ENCODE peak calls at places on chromosomes 5 and 9, in seven cellular contexts. E, J, G, R, Q, H and P are unnamed samples.

GRCh38 chr5:180950291-180950949 is 38.2 kb upstream of the BTNL3 start:
- DNase-seq in J (no peak), G (no peak), Q (peak; percentile 22), H (no peak), E (no peak), R (no peak), P (no peak)

GRCh38 chr5:165286692-165287091 is 1781.3 kb downstream of the MAT2B start:
- DNase-seq in J (no peak), G (no peak), R (no peak), Q (no peak), E (no peak), H (no peak), P (no peak)

GRCh38 chr5:1817261-1818043 is 16.2 kb downstream of the NDUFS6 start:
- DNase-seq in E (no peak), Q (no peak), R (no peak), H (no peak), J (no peak), G (no peak), P (no peak)

GRCh38 chr5:117242028-117242427 is 667.4 kb upstream of the SEMA6A start:
- DNase-seq in J (no peak), H (no peak), Q (no peak), E (no peak), G (no peak), R (no peak), P (no peak)

GRCh38 chr5:168947212-168947868 is 353.6 kb downstream of the SLIT3 start:
- DNase-seq in G (no peak), Q (peak; percentile 38), R (peak; percentile 56), E (no peak), H (peak; percentile 76), J (peak; percentile 27), P (peak; percentile 51)

GRCh38 chr9:135615666-135616620 is 23.4 kb downstream of the GLT6D1 start:
- DNase-seq in R (no peak), E (no peak), H (no peak), G (no peak), Q (no peak), J (no peak), P (peak; percentile 18)

GRCh38 chr5:120463991-120464626 is at the start of gene PRR16:
- DNase-seq in G (no peak), E (peak; percentile 69), Q (peak; percentile 64), J (peak; percentile 39), H (peak; percentile 66), R (peak; percentile 80), P (peak; percentile 71)

GRCh38 chr5:172602712-172603289 is 38.3 kb upstream of the NEURL1B start:
- DNase-seq in H (no peak), Q (no peak), G (no peak), E (no peak), R (no peak), J (no peak), P (no peak)

GRCh38 chr5:68196876-68197275 is 18.7 kb upstream of the PIK3R1 start:
- DNase-seq in G (no peak), H (no peak), R (no peak), Q (no peak), J (no peak), E (no peak), P (peak; percentile 79)

GRCh38 chr5:118698774-118699173 is 289.6 kb downstream of the DTWD2 start:
- DNase-seq in J (peak; percentile 3), H (no peak), R (no peak), G (no peak), Q (no peak), E (no peak), P (no peak)

GRCh38 chr9:18985464-18985951 is 47.5 kb downstream of the SAXO1 start:
- DNase-seq in J (peak; percentile 62), G (peak; percentile 43), H (no peak), R (peak; percentile 21), E (no peak), Q (peak; percentile 42), P (no peak)

GRCh38 chr5:146704949-146705665 is 173.4 kb downstream of the PPP2R2B start:
- DNase-seq in H (no peak), Q (no peak), R (no peak), J (no peak), E (no peak), G (no peak), P (no peak)

GRCh38 chr9:4289411-4290380 is 10.2 kb downstream of the GLIS3 start:
- DNase-seq in R (no peak), G (no peak), Q (no peak), J (no peak), H (no peak), E (no peak), P (no peak)

GRCh38 chr5:91110709-91111108 is 272.4 kb downstream of the ARRDC3 start:
- DNase-seq in J (peak; percentile 32), G (peak; percentile 68), E (no peak), Q (peak; percentile 77), R (peak; percentile 60), H (no peak), P (no peak)

GRCh38 chr5:13648822-13649221 is 295.7 kb downstream of the DNAH5 start:
- DNase-seq in Q (no peak), J (no peak), R (no peak), H (no peak), E (no peak), G (no peak), P (no peak)

GRCh38 chr5:23684103-23684502 is 176.7 kb downstream of the PRDM9 start:
- DNase-seq in G (no peak), R (no peak), E (no peak), Q (no peak), J (no peak), H (no peak), P (no peak)

DNA sequence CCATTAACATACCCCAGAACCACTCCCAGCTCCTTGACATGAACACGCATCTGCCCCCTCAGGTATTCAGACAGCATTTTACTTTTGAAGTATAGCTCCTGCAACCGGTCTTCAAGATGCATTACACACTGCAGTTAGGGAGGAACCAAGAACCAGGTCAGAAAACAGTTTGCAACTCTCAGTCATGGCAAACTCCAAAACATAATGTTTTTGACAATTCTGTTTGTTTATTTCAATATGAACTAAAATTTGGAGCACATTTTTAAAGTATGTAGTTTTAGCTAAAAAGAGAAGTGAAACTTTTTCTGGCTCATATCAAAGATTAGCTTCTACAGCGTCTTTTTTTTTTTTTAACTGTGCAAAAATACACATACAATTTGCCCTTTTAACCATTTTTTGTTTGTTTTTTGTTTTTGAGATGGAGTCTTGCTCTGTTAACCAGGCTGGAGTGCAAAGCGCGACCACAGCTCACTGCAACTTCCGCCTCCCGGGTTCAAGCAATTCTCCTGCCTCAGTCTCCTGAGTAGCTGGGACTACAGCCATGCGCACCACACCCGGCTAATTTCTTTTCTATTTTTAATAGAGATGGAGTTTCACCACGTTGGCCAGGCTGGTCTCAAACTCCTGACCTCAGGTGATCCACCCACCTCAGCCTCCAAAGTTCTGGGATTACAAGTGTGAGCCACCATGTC is 12.2 kb upstream of the RAPGEF6 start:
- DNase-seq in J (no peak), Q (no peak), R (no peak), H (no peak), E (no peak), G (no peak), P (peak; percentile 32)
- TF ChIP-seq CTCF in J (no peak), Q (no peak), R (no peak), H (no peak), E (no peak), G (no peak), P (no peak)

GRCh38 chr9:124037790-124038189 is 26.2 kb downstream of the LHX2 start:
- DNase-seq in E (no peak), H (no peak), Q (no peak), G (no peak), R (peak; percentile 27), J (no peak), P (no peak)
- TF ChIP-seq CTCF in E (no peak), H (no peak), Q (no peak), G (peak; percentile 35), R (peak; percentile 36), J (no peak), P (no peak)

GRCh38 chr9:114538241-114538640 is 33.0 kb upstream of the WHRN start:
- DNase-seq in R (peak; percentile 23), J (peak; percentile 14), E (no peak), G (no peak), Q (no peak), H (no peak), P (no peak)
- TF ChIP-seq CTCF in R (peak; percentile 28), J (no peak), E (no peak), G (no peak), Q (no peak), H (no peak), P (no peak)

DNA sequence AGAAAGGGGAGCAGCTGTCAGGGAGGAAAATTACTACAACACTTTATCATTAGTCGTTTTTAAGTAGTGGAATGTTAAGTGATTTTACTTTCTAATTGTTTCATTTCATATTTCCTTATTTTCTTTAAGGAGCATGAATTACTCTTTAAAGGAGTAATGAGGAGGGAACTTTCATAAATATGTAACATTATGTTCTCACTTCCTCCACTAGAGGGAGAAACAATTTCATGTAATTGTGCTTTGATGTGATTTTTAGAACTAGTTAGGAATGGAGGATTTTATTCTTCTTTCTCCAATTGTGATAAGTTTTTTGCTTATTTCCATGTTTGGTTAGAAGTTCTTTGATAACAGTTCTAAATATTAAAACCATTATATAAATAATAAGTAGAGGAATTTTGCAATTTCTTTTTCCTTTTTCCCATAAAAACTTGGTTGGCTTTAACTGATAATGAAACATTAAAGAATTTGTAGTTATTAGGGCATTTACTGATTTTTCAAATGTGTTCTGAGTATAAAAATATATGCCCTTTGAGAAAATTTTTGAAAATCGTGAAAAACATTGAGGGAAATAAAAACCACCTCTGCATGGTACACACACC is 25.6 kb downstream of the CEP78 start:
- DNase-seq in R (peak; percentile 72), Q (peak; percentile 75), J (no peak), H (no peak), E (no peak), G (no peak), P (peak; percentile 25)
- TF ChIP-seq CTCF in R (peak; percentile 56), Q (peak; percentile 66), J (peak; percentile 58), H (peak; percentile 74), E (peak; percentile 70), G (peak; percentile 43), P (peak; percentile 48)

DNA sequence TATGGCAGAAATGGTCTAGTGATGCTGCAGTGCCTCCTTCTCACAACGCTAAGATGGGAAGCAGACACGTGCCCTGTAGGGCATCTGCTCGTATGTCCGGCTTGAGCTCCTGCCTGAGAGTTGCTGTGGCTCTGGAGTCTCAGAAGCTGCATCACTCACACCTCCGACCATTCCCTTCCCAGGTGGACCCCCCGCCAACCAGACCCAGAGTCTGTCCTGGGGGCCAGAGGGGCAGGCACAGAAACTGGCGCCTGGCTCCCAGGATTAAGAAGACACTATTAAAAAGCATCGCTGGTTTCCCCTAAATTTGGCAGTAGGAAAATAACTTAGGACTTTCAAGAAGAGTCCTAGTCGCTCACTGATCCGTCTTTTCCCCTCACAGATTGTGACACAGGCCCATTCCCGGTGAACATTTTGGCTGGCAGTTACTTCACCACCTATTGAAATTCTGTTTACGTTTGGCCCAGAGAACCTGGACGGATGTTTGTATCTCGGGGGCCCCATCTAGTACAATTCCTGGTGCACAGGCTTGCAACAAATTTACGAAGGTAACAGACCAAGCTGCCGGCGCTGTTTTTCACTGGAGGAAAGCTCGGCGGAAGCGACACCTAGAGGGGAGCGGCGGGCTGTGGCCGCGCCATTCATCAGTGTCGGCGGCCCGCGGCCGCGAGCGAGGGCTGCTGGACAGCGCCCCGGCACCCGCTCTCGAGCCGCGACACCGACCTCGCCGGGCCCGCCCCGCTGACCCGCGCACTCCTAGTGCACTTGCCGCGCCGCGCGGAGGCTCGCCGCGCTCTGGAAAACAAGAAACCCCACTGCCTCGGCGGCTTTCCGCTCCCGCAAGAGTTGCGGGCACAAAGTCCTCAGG is 1.6 kb downstream of the FSTL4 start:
- DNase-seq in E (peak; percentile 61), Q (no peak), J (peak; percentile 68), G (no peak), R (peak; percentile 41), H (peak; percentile 81), P (peak; percentile 83)
- TF ChIP-seq CTCF in E (peak; percentile 56), Q (peak; percentile 32), J (peak; percentile 22), G (peak; percentile 40), R (peak; percentile 60), H (no peak), P (peak; percentile 28)